ENCODE peak calls at places on chromosomes 6 and 20, in seven cellular contexts. C is GM12891, Z is left ventricle myocardium superior, E is astrocyte of the cerebellum, V is pons, P is omental fat pad, W is cardiac septum. M is an unnamed sample.

GRCh38 chr6:28212510-28213212 is 12.4 kb upstream of the ZSCAN9 start:
- DNase-seq in C (no peak), Z (no peak), E (peak), V (peak), P (no peak), W (no peak), M (no peak)

GRCh38 chr6:169240591-169241390 is 12.9 kb downstream of the THBS2 start:
- DNase-seq in C (no peak), Z (no peak), E (no peak), V (no peak), P (peak), W (no peak), M (no peak)

GRCh38 chr6:77015350-77015749 is 447.9 kb downstream of the HTR1B start:
- DNase-seq in C (no peak), Z (no peak), E (peak), V (no peak), P (no peak), W (no peak), M (no peak)

GRCh38 chr20:19304886-19305415 is 92.5 kb downstream of the SLC24A3 start:
- DNase-seq in C (no peak), Z (no peak), E (no peak), V (no peak), P (no peak), W (no peak), M (no peak)

GRCh38 chr20:58659841-58660240 is 8.8 kb downstream of the STX16 start:
- DNase-seq in C (no peak), Z (no peak), E (no peak), V (no peak), P (no peak), W (no peak), M (peak)

GRCh38 chr6:166629628-166630027 is 2.6 kb upstream of the RPS6KA2 start:
- DNase-seq in C (no peak), Z (no peak), E (peak), V (no peak), P (no peak), W (no peak), M (no peak)

GRCh38 chr6:13873288-13874190 is 51.2 kb upstream of the RNF182 start:
- DNase-seq in C (peak), Z (peak), E (no peak), V (no peak), P (no peak), W (peak), M (peak)

GRCh38 chr6:129440691-129441090 is 269.3 kb downstream of the ARHGAP18 start:
- DNase-seq in C (no peak), Z (peak), E (peak), V (no peak), P (no peak), W (no peak), M (no peak)

GRCh38 chr20:40844285-40844684 is 155.2 kb upstream of the MAFB start:
- DNase-seq in C (no peak), Z (no peak), E (no peak), V (no peak), P (no peak), W (no peak), M (no peak)

GRCh38 chr6:20900396-20901160 is 366.3 kb downstream of the CDKAL1 start:
- DNase-seq in C (no peak), Z (no peak), E (no peak), V (no peak), P (no peak), W (no peak), M (no peak)

GRCh38 chr6:105278813-105279212 is 99.0 kb upstream of the POPDC3 start:
- DNase-seq in C (no peak), Z (no peak), E (no peak), V (no peak), P (no peak), W (no peak), M (no peak)

GRCh38 chr6:17032595-17033591 is 69.0 kb upstream of the STMND1 start:
- DNase-seq in C (no peak), Z (no peak), E (peak), V (peak), P (peak), W (no peak), M (no peak)

GRCh38 chr20:41248371-41249024 is 69.0 kb downstream of the ZHX3 start:
- DNase-seq in C (no peak), Z (no peak), E (peak), V (peak), P (no peak), W (no peak), M (no peak)

GRCh38 chr6:114040871-114041270 is 69.9 kb upstream of the HDAC2 start:
- DNase-seq in C (no peak), Z (no peak), E (peak), V (no peak), P (no peak), W (no peak), M (no peak)

GRCh38 chr20:10781526-10781925 is 107.7 kb upstream of the JAG1 start:
- DNase-seq in C (no peak), Z (no peak), E (no peak), V (no peak), P (no peak), W (no peak), M (no peak)

GRCh38 chr20:436476-436875 is 25.9 kb downstream of the TBC1D20 start:
- DNase-seq in C (no peak), Z (no peak), E (no peak), V (no peak), P (no peak), W (no peak), M (no peak)